ENCODE peak calls at places on chromosomes 4 and X, in eight cellular contexts. One of them, this sample, is unnamed.

GRCh38 chrX:129115104-129115503 is 408.2 kb downstream of the SMARCA1 start:
- DNase-seq in lower lobe of right lung: no peak
- DNase-seq in activated naive CD4-positive, alpha-beta T cell: no peak
- DNase-seq in HS-5: no peak
- DNase-seq in left ventricle myocardium inferior: no peak
- DNase-seq in stomach: no peak
- DNase-seq in NCI-H2081: peak
- DNase-seq in cardiac fibroblast: peak
- DNase-seq in this sample: no peak

GRCh38 chr4:41418444-41418843 is 119.5 kb upstream of the LIMCH1 start:
- DNase-seq in cardiac fibroblast: peak
- DNase-seq in NCI-H2081: no peak
- DNase-seq in activated naive CD4-positive, alpha-beta T cell: no peak
- DNase-seq in HS-5: no peak
- DNase-seq in left ventricle myocardium inferior: peak
- DNase-seq in stomach: no peak
- DNase-seq in lower lobe of right lung: no peak
- DNase-seq in this sample: no peak

GRCh38 chr4:13344216-13344615 is 139.9 kb downstream of the RAB28 start:
- DNase-seq in lower lobe of right lung: no peak
- DNase-seq in stomach: no peak
- DNase-seq in cardiac fibroblast: no peak
- DNase-seq in activated naive CD4-positive, alpha-beta T cell: no peak
- DNase-seq in HS-5: no peak
- DNase-seq in left ventricle myocardium inferior: no peak
- DNase-seq in NCI-H2081: no peak
- DNase-seq in this sample: no peak

GRCh38 chr4:13173974-13174373 is 310.2 kb downstream of the RAB28 start:
- DNase-seq in HS-5: no peak
- DNase-seq in activated naive CD4-positive, alpha-beta T cell: no peak
- DNase-seq in cardiac fibroblast: peak
- DNase-seq in left ventricle myocardium inferior: peak
- DNase-seq in lower lobe of right lung: no peak
- DNase-seq in stomach: no peak
- DNase-seq in NCI-H2081: no peak
- DNase-seq in this sample: no peak

GRCh38 chr4:7726665-7727413 is 212.8 kb downstream of the AFAP1 start:
- DNase-seq in stomach: no peak
- DNase-seq in NCI-H2081: no peak
- DNase-seq in left ventricle myocardium inferior: no peak
- DNase-seq in HS-5: no peak
- DNase-seq in cardiac fibroblast: no peak
- DNase-seq in lower lobe of right lung: no peak
- DNase-seq in activated naive CD4-positive, alpha-beta T cell: no peak
- DNase-seq in this sample: no peak

GRCh38 chr4:185754961-185755360 is 57.0 kb downstream of the SORBS2 start:
- DNase-seq in HS-5: no peak
- DNase-seq in left ventricle myocardium inferior: no peak
- DNase-seq in lower lobe of right lung: no peak
- DNase-seq in cardiac fibroblast: no peak
- DNase-seq in stomach: no peak
- DNase-seq in activated naive CD4-positive, alpha-beta T cell: no peak
- DNase-seq in NCI-H2081: peak
- DNase-seq in this sample: no peak

GRCh38 chr4:112270643-112271484 is 14.8 kb downstream of the TIFA start:
- DNase-seq in NCI-H2081: no peak
- DNase-seq in stomach: no peak
- DNase-seq in left ventricle myocardium inferior: no peak
- DNase-seq in HS-5: peak
- DNase-seq in cardiac fibroblast: peak
- DNase-seq in activated naive CD4-positive, alpha-beta T cell: no peak
- DNase-seq in lower lobe of right lung: no peak
- DNase-seq in this sample: no peak

GRCh38 chr4:13543648-13544555 is at the start of gene NKX3-2:
- DNase-seq in activated naive CD4-positive, alpha-beta T cell: no peak
- DNase-seq in NCI-H2081: peak
- DNase-seq in HS-5: no peak
- DNase-seq in cardiac fibroblast: peak
- DNase-seq in lower lobe of right lung: no peak
- DNase-seq in stomach: no peak
- DNase-seq in left ventricle myocardium inferior: no peak
- DNase-seq in this sample: no peak

GRCh38 chr4:112176596-112176995 is 31.3 kb downstream of the FAM241A start:
- DNase-seq in stomach: no peak
- DNase-seq in HS-5: no peak
- DNase-seq in lower lobe of right lung: no peak
- DNase-seq in activated naive CD4-positive, alpha-beta T cell: no peak
- DNase-seq in left ventricle myocardium inferior: no peak
- DNase-seq in cardiac fibroblast: no peak
- DNase-seq in NCI-H2081: no peak
- DNase-seq in this sample: no peak

GRCh38 chrX:122512561-122513072 is 671.5 kb upstream of the GRIA3 start:
- DNase-seq in HS-5: no peak
- DNase-seq in left ventricle myocardium inferior: no peak
- DNase-seq in lower lobe of right lung: no peak
- DNase-seq in stomach: no peak
- DNase-seq in NCI-H2081: no peak
- DNase-seq in activated naive CD4-positive, alpha-beta T cell: no peak
- DNase-seq in cardiac fibroblast: no peak
- DNase-seq in this sample: no peak

GRCh38 chrX:133668225-133668931 is 253.1 kb upstream of the GPC4 start:
- DNase-seq in HS-5: no peak
- DNase-seq in left ventricle myocardium inferior: no peak
- DNase-seq in activated naive CD4-positive, alpha-beta T cell: no peak
- DNase-seq in cardiac fibroblast: no peak
- DNase-seq in NCI-H2081: no peak
- DNase-seq in stomach: no peak
- DNase-seq in lower lobe of right lung: no peak
- DNase-seq in this sample: no peak

GRCh38 chrX:120090208-120090607 is 12.7 kb upstream of the RHOXF2B start:
- DNase-seq in activated naive CD4-positive, alpha-beta T cell: no peak
- DNase-seq in HS-5: no peak
- DNase-seq in stomach: no peak
- DNase-seq in left ventricle myocardium inferior: no peak
- DNase-seq in NCI-H2081: no peak
- DNase-seq in cardiac fibroblast: no peak
- DNase-seq in lower lobe of right lung: no peak
- DNase-seq in this sample: no peak

GRCh38 chr4:10160280-10160856 is 43.8 kb upstream of the WDR1 start:
- DNase-seq in stomach: no peak
- DNase-seq in HS-5: no peak
- DNase-seq in NCI-H2081: peak
- DNase-seq in lower lobe of right lung: no peak
- DNase-seq in cardiac fibroblast: peak
- DNase-seq in activated naive CD4-positive, alpha-beta T cell: no peak
- DNase-seq in left ventricle myocardium inferior: no peak
- DNase-seq in this sample: no peak

GRCh38 chr4:1409079-1409805 is 3.0 kb upstream of the NKX1-1 start:
- DNase-seq in left ventricle myocardium inferior: no peak
- DNase-seq in stomach: peak
- DNase-seq in activated naive CD4-positive, alpha-beta T cell: no peak
- DNase-seq in NCI-H2081: no peak
- DNase-seq in cardiac fibroblast: no peak
- DNase-seq in lower lobe of right lung: peak
- DNase-seq in HS-5: no peak
- DNase-seq in this sample: no peak

GRCh38 chr4:7335363-7336066 is 99.2 kb downstream of the PSAPL1 start:
- DNase-seq in activated naive CD4-positive, alpha-beta T cell: no peak
- DNase-seq in cardiac fibroblast: peak
- DNase-seq in NCI-H2081: peak
- DNase-seq in left ventricle myocardium inferior: peak
- DNase-seq in lower lobe of right lung: peak
- DNase-seq in HS-5: no peak
- DNase-seq in stomach: peak
- DNase-seq in this sample: peak

GRCh38 chr4:84967292-84967651 is 782 bp upstream of the WDFY3 start:
- DNase-seq in stomach: no peak
- DNase-seq in HS-5: no peak
- DNase-seq in activated naive CD4-positive, alpha-beta T cell: no peak
- DNase-seq in cardiac fibroblast: peak
- DNase-seq in left ventricle myocardium inferior: no peak
- DNase-seq in NCI-H2081: no peak
- DNase-seq in lower lobe of right lung: no peak
- DNase-seq in this sample: no peak

GRCh38 chrX:148310402-148311200 is 189.8 kb upstream of the AFF2 start:
- DNase-seq in stomach: no peak
- DNase-seq in activated naive CD4-positive, alpha-beta T cell: no peak
- DNase-seq in cardiac fibroblast: no peak
- DNase-seq in NCI-H2081: no peak
- DNase-seq in lower lobe of right lung: no peak
- DNase-seq in left ventricle myocardium inferior: no peak
- DNase-seq in HS-5: no peak
- DNase-seq in this sample: no peak

GRCh38 chr4:74157116-74157742 is 689 bp upstream of the MTHFD2L start:
- DNase-seq in left ventricle myocardium inferior: no peak
- DNase-seq in HS-5: peak
- DNase-seq in lower lobe of right lung: no peak
- DNase-seq in NCI-H2081: no peak
- DNase-seq in activated naive CD4-positive, alpha-beta T cell: no peak
- DNase-seq in cardiac fibroblast: peak
- DNase-seq in stomach: no peak
- DNase-seq in this sample: peak

This sample was measured in neuronal stem cell.